ENCODE peak calls at places on chromosomes 11 and 22, in five cellular contexts. One of them, this sample, is unnamed.

GRCh38 chr11:75260396-75260795 is 19.8 kb downstream of the TPBGL start:
- DNase-seq in IMR-90: no peak
- DNase-seq in mesenchymal stem cell: no peak
- DNase-seq in H1: no peak
- DNase-seq in trophoblast cell: no peak
- DNase-seq in this sample: no peak

GRCh38 chr22:37448521-37449150 is 21.4 kb upstream of the ELFN2 start:
- DNase-seq in IMR-90: no peak
- DNase-seq in mesenchymal stem cell: no peak
- DNase-seq in trophoblast cell: no peak
- DNase-seq in H1: no peak
- DNase-seq in this sample: no peak

GRCh38 chr22:30238136-30238535 is 8.4 kb downstream of the LIF start:
- DNase-seq in IMR-90: no peak
- DNase-seq in trophoblast cell: no peak
- DNase-seq in H1: no peak
- DNase-seq in mesenchymal stem cell: no peak
- DNase-seq in this sample: no peak

GRCh38 chr11:80280737-80281136 is 839.9 kb upstream of the TENM4 start:
- DNase-seq in mesenchymal stem cell: no peak
- DNase-seq in trophoblast cell: no peak
- DNase-seq in IMR-90: no peak
- DNase-seq in H1: no peak
- DNase-seq in this sample: no peak

GRCh38 chr11:76107946-76108345 is 98.4 kb downstream of the WNT11 start:
- DNase-seq in trophoblast cell: no peak
- DNase-seq in IMR-90: no peak
- DNase-seq in H1: no peak
- DNase-seq in mesenchymal stem cell: no peak
- DNase-seq in this sample: no peak

GRCh38 chr22:50262460-50262911 is 1.0 kb upstream of the MAPK12 start:
- DNase-seq in mesenchymal stem cell: no peak
- DNase-seq in trophoblast cell: no peak
- DNase-seq in H1: no peak
- DNase-seq in IMR-90: no peak
- DNase-seq in this sample: no peak

GRCh38 chr11:86246293-86246675 is 1.7 kb downstream of the EED start:
- DNase-seq in IMR-90: no peak
- DNase-seq in H1: no peak
- DNase-seq in mesenchymal stem cell: no peak
- DNase-seq in trophoblast cell: no peak
- DNase-seq in this sample: no peak

GRCh38 chr11:113896156-113896879 is 8.3 kb upstream of the HTR3B start:
- DNase-seq in IMR-90: peak; percentile 22
- DNase-seq in mesenchymal stem cell: peak; percentile 43
- DNase-seq in trophoblast cell: no peak
- DNase-seq in H1: peak; percentile 56
- DNase-seq in this sample: no peak

GRCh38 chr11:95254139-95254704 is 23.2 kb upstream of the SESN3 start:
- DNase-seq in trophoblast cell: peak; percentile 73
- DNase-seq in IMR-90: peak; percentile 87
- DNase-seq in H1: peak; percentile 66
- DNase-seq in mesenchymal stem cell: peak; percentile 95
- DNase-seq in this sample: peak; percentile 63

GRCh38 chr11:133993921-133994320 is 37.2 kb upstream of the IGSF9B start:
- DNase-seq in H1: no peak
- DNase-seq in mesenchymal stem cell: no peak
- DNase-seq in trophoblast cell: no peak
- DNase-seq in IMR-90: no peak
- DNase-seq in this sample: no peak
- H3K14ac ChIP-seq in H1: no peak overlapping the region
- H3K14ac ChIP-seq in mesenchymal stem cell: no peak overlapping the region
- H3K14ac ChIP-seq in trophoblast cell: no peak overlapping the region
- H3K14ac ChIP-seq in IMR-90: no peak overlapping the region
- H3K14ac ChIP-seq in this sample: no peak overlapping the region

DNA sequence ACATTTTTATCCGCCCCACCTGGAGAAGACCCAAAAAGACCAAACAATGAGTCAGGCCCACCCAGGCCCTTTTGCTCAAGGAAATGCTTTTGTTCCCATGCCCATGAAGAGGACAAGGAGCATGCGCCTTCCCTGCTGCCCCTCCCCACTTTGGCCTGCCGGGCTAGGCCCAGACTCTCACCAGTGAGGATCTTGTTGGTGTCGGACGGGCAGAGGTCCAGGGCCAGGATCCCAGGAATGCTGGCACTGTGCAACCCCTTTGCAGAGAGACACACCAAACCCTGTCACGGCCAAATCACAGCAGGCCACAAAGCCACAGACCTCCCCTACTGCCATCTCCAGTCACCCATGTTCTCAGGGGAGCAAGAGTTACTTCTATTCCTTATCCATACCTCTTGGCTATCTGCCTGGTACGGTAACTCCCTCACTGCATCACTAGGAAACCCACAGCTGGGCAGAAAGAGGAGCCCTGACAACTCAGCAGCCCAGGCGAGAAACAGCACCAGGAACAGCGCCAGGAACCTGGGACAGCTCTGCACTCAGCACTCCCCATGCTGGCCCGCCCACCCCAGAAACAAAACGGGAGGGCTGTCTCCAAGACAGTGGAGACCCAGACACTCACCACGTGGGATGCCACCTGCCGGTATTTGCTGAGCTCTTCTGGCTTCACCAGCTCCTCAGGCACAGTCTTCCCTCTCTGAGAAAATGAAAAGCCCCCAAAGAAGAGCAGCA is 5.5 kb downstream of the PRPF19 start:
- DNase-seq in trophoblast cell: no peak
- DNase-seq in H1: no peak
- DNase-seq in IMR-90: no peak
- DNase-seq in mesenchymal stem cell: no peak
- DNase-seq in this sample: no peak
- H3K4me3 ChIP-seq in trophoblast cell: no peak overlapping the region
- H3K4me3 ChIP-seq in H1: no peak overlapping the region
- H3K4me3 ChIP-seq in IMR-90: no peak overlapping the region
- H3K4me3 ChIP-seq in mesenchymal stem cell: no peak overlapping the region
- H3K4me3 ChIP-seq in this sample: no peak overlapping the region

GRCh38 chr11:45755281-45755859 is 49.6 kb upstream of the SLC35C1 start:
- DNase-seq in IMR-90: no peak
- DNase-seq in H1: no peak
- DNase-seq in mesenchymal stem cell: no peak
- DNase-seq in trophoblast cell: no peak
- DNase-seq in this sample: no peak
- H3K27ac ChIP-seq in IMR-90: no peak overlapping the region
- H3K27ac ChIP-seq in H1: no peak overlapping the region
- H3K27ac ChIP-seq in mesenchymal stem cell: no peak overlapping the region
- H3K27ac ChIP-seq in trophoblast cell: no peak overlapping the region
- H3K27ac ChIP-seq in this sample: no peak overlapping the region

DNA sequence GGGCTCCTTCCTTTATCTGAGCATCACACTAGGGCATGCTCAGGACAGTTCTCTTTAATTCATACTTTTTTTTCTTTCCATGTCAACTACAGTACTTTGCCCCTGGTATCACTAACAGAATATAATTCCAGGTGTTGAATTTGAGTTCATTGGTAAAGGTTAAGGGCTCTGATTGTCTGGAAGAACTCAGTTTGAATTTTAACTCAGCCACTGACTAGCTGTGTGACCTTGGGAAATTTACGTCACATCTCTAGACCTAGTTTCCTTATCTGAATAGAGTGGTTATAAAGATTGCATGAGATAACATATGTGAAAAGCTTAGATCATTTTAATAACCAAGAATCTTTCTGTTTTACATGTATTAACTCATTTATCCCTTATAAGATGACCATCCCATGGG is 15.9 kb upstream of the ZC3H12C start:
- DNase-seq in IMR-90: no peak
- DNase-seq in trophoblast cell: no peak
- DNase-seq in mesenchymal stem cell: no peak
- DNase-seq in H1: no peak
- DNase-seq in this sample: no peak
- H3K14ac ChIP-seq in IMR-90: no peak overlapping the region
- H3K14ac ChIP-seq in trophoblast cell: no peak overlapping the region
- H3K14ac ChIP-seq in mesenchymal stem cell: no peak overlapping the region
- H3K14ac ChIP-seq in H1: no peak overlapping the region
- H3K14ac ChIP-seq in this sample: no peak overlapping the region

GRCh38 chr11:67285541-67286498 is 3.3 kb upstream of the ANKRD13D start:
- DNase-seq in IMR-90: no peak
- DNase-seq in H1: no peak
- DNase-seq in mesenchymal stem cell: no peak
- DNase-seq in trophoblast cell: no peak
- DNase-seq in this sample: no peak
- H3K4me3 ChIP-seq in IMR-90: no peak overlapping the region
- H3K4me3 ChIP-seq in H1: no peak overlapping the region
- H3K4me3 ChIP-seq in mesenchymal stem cell: no peak overlapping the region
- H3K4me3 ChIP-seq in trophoblast cell: no peak overlapping the region
- H3K4me3 ChIP-seq in this sample: no peak overlapping the region

GRCh38 chr11:35087648-35088047 is 51.3 kb upstream of the CD44 start:
- DNase-seq in mesenchymal stem cell: peak; percentile 78
- DNase-seq in IMR-90: peak; percentile 53
- DNase-seq in trophoblast cell: no peak
- DNase-seq in H1: no peak
- DNase-seq in this sample: no peak
- H3K27ac ChIP-seq in mesenchymal stem cell: no peak overlapping the region
- H3K27ac ChIP-seq in IMR-90: peak overlapping the region; percentile 51
- H3K27ac ChIP-seq in trophoblast cell: no peak overlapping the region
- H3K27ac ChIP-seq in H1: no peak overlapping the region
- H3K27ac ChIP-seq in this sample: no peak overlapping the region

GRCh38 chr11:1399386-1400167 is 9.8 kb downstream of the BRSK2 start:
- DNase-seq in trophoblast cell: no peak
- DNase-seq in H1: no peak
- DNase-seq in IMR-90: no peak
- DNase-seq in mesenchymal stem cell: no peak
- DNase-seq in this sample: no peak
- H3K14ac ChIP-seq in trophoblast cell: no peak overlapping the region
- H3K14ac ChIP-seq in H1: no peak overlapping the region
- H3K14ac ChIP-seq in IMR-90: no peak overlapping the region
- H3K14ac ChIP-seq in mesenchymal stem cell: no peak overlapping the region
- H3K14ac ChIP-seq in this sample: peak overlapping the region; percentile 76

This sample was measured in neuronal stem cell.